ENCODE peak calls at places on chromosomes 11 and 22, in four cellular contexts. S, Z, N and G are unnamed samples.

GRCh38 chr22:17792289-17792688 is 18.0 kb upstream of the BID start:
- DNase-seq in S (no peak), Z (no peak), N (no peak), G (no peak)

GRCh38 chr11:20671856-20672546 is 2.6 kb downstream of the NELL1 start:
- DNase-seq in S (no peak), Z (peak; percentile 20), N (no peak), G (no peak)

GRCh38 chr22:46024136-46024840 is 47.3 kb upstream of the WNT7B start:
- DNase-seq in S (no peak), Z (no peak), N (peak; percentile 25), G (no peak)

GRCh38 chr22:24053481-24054226 is 42.5 kb downstream of the CABIN1 start:
- DNase-seq in S (no peak), Z (no peak), N (no peak), G (no peak)

GRCh38 chr11:104073950-104074349 is 37.5 kb downstream of the DDI1 start:
- DNase-seq in S (no peak), Z (peak; percentile 38), N (no peak), G (peak; percentile 80)

GRCh38 chr11:83063073-83063754 is 8.5 kb downstream of the RAB30 start:
- DNase-seq in S (no peak), Z (peak; percentile 36), N (no peak), G (peak; percentile 47)

GRCh38 chr11:29802522-29802921 is 214.3 kb downstream of the KCNA4 start:
- DNase-seq in S (no peak), Z (no peak), N (no peak), G (no peak)

GRCh38 chr22:31488346-31488883 is 1.2 kb downstream of the EIF4ENIF1 start:
- DNase-seq in S (no peak), Z (no peak), N (no peak), G (no peak)

GRCh38 chr11:45110562-45110961 is 35.9 kb upstream of the PRDM11 start:
- DNase-seq in S (no peak), Z (peak; percentile 82), N (no peak), G (peak; percentile 55)

GRCh38 chr22:27726726-27727449 is 74.7 kb downstream of the MN1 start:
- DNase-seq in S (peak; percentile 67), Z (peak; percentile 44), N (peak; percentile 62), G (peak; percentile 52)

GRCh38 chr11:74248469-74248868 is 63.0 kb downstream of the P4HA3 start:
- DNase-seq in S (no peak), Z (no peak), N (no peak), G (no peak)

GRCh38 chr11:46361283-46362145 is 14.3 kb downstream of the DGKZ start:
- DNase-seq in S (peak; percentile 88), Z (no peak), N (no peak), G (no peak)

GRCh38 chr11:12205330-12205729 is 94.9 kb downstream of the MICAL2 start:
- DNase-seq in S (no peak), Z (peak; percentile 21), N (no peak), G (no peak)

GRCh38 chr11:13761712-13762111 is 93.2 kb downstream of the FAR1 start:
- DNase-seq in S (no peak), Z (no peak), N (no peak), G (peak; percentile 23)

GRCh38 chr11:32583451-32584271 is at the start of gene EIF3M:
- DNase-seq in S (peak; percentile 99), Z (peak; percentile 95), N (peak; percentile 98), G (peak; percentile 84)

GRCh38 chr11:32581556-32581955 is 2.1 kb upstream of the EIF3M start:
- DNase-seq in S (no peak), Z (peak; percentile 43), N (no peak), G (no peak)

GRCh38 chr11:32584921-32585320 is 1.3 kb downstream of the EIF3M start:
- DNase-seq in S (no peak), Z (peak; percentile 7), N (no peak), G (no peak)

GRCh38 chr11:32580967-32581366 is 2.7 kb upstream of the EIF3M start:
- DNase-seq in S (no peak), Z (peak; percentile 80), N (no peak), G (peak; percentile 45)

GRCh38 chr11:32586576-32587190 is 3.1 kb downstream of the EIF3M start:
- DNase-seq in S (no peak), Z (peak; percentile 55), N (no peak), G (no peak)
- TF ChIP-seq CTCF in S (no peak), Z (peak; percentile 63), N (no peak), G (peak; percentile 53)

DNA sequence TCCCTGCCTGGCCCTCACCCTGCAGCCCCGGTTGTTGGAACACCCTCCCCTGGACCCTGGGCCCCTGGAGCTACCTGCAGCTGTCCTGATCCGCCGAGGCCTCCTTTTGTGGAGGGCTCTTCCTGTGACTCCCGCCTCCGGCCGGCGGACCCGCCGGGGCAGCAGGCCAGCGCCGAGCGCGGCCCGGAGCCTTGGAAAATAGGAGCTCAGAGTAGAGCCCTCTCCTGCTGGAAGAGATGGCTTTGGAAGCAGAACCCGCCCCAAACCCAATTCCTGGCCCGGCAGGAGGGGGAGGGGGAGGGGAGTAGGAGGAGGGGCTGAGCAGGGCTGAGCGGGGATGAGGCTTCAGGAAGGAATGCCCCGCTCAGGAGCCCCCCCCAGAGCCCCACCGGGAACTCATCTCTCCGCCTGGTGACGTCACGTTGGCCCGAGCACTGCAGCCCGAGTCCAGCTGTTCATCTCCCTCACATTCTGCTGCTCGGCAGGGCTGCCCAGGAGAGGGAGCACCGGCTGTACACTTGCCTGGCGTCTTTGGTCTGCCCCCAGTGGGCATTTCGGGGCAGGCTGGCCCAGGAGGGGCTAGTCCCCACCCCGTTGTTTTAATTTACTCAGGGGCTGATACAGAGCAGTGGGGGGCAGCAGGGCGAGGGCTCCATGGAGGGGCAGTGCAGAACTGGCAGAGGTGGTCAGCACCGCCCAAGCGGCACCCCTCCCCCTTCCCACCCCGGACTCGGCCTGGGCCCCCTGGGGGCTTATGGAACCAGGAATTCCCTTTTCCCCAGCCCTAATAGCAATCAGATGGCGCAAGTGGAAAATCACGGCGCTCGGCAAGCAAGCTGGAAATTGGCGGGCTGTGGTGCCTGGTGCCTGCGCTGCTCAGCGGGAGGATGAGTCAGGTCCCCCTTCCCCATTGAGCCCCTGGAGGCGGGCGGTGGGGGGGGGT is at the start of gene MRGPRF:
- DNase-seq in S (peak; percentile 79), Z (peak; percentile 20), N (peak; percentile 95), G (peak; percentile 7)
- TF ChIP-seq CTCF in S (peak; percentile 44), Z (peak; percentile 53), N (peak; percentile 58), G (peak; percentile 51)

DNA sequence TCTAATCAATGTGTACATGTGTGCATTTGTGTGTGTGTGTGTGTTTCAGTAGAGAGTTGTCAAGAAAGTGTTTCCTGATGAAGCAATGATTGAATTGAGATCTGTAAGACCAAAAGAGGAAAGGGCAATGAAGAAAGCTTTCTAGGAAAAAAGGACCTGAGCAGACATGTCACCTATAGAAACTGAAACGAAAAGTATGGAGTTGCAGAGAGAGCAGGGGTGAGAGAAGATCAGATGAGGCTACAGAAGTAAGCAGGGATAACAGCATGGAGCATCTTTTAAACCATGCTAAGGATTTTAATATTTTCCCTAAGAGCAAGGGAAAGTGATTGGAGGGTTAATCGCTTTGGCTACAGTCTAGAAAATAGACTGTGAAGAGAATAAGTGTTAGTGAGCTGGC is 1459.4 kb upstream of the TENM4 start:
- DNase-seq in S (no peak), Z (no peak), N (no peak), G (no peak)
- TF ChIP-seq CTCF in S (no peak), Z (no peak), N (no peak), G (no peak)

DNA sequence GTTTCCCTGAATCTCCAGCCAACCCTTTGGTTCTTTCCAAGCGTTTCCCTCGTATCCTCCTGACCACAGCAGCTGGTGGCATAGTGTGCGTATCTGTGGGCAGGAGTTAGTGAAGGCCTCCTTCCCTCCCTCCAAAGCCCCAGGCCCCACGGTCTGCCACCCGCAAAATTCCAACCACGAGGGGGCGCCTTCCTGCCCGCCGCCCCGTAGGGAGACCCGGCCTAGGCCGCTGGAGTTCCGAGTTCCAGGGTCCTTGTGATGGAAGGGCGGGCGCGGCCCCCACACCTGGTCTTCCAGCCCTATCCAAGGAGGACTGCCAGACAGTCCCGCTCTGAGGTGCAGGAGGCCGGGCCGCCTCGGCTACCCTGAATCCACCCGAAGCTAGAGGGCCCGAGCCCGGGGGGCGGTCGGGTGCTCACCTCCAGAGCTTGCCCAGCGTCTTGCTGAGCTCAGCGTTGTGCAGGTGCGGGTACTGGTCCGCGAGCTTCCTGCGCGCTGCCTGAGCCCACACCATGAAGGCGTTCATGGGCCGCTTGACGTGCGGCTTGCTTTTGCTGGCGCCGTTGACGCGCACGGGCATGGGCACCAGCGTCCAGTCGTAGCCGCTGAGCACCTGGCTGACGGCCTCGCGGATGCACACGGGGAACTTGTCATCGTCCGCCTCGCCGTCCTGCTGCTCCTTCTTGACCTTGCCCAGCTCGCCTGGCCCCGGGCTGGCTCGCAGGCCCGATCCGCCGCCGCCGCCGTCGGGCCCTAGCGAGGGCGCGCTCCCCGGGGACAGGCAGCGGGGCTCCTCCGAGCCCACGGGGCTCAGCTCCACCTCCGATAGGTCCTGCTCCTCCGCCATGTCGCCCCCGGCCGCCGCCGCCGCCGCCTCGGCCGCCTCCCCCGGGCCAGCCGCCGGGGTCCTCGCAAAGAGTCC is 1.2 kb downstream of the SOX10 start:
- DNase-seq in S (no peak), Z (no peak), N (no peak), G (no peak)
- TF ChIP-seq CTCF in S (peak; percentile 23), Z (no peak), N (no peak), G (peak; percentile 36)

DNA sequence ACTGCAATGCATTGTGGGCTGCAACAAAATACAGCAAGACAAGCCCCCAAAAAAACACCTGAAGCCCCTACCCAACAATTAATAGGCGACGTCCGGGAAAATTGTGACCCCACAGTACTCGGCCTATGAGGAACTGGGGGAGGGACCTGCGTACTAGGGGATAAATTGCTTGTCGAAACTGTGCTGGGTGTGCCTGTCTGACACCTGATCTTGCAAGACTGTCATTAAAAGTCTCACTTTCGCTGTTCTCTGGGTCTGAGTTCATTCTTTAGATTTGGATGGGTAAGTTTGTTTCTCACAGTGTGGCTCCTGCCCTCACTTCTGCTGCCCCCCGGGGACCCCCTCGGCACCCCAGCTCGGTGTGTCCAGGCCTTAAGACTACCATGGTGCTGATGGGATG is 15.2 kb downstream of the TANGO2 start:
- DNase-seq in S (no peak), Z (no peak), N (no peak), G (no peak)
- TF ChIP-seq CTCF in S (no peak), Z (no peak), N (no peak), G (no peak)

GRCh38 chr11:32081901-32082300 is 9.0 kb upstream of the RCN1 start:
- DNase-seq in S (no peak), Z (no peak), N (no peak), G (peak; percentile 2)
- TF ChIP-seq CTCF in S (no peak), Z (no peak), N (no peak), G (no peak)